ENCODE peak calls at places on chromosomes 1 and 21, in eight cellular contexts. T is iris pigment epithelial cell, G is EH, O is endothelial cell, E is activated T-cell treated with anti-CD3 and anti-CD28 coated beads for 1 hour, P is caudate nucleus, L is SJCRH30, B is activated T-helper 1 cell treated with Interleukin-2 at 50 U/mL for 16 hours. A is an unnamed sample.
A peak's percentile ranks its signal among the peaks of the same experiment; 100 is the strongest.

GRCh38 chr1:61743716-61744620 is 1.7 kb downstream of the PATJ start:
- DNase-seq in T (no peak), G (peak; percentile 63), O (no peak), E (no peak), P (no peak), L (no peak), B (no peak), A (no peak)

GRCh38 chr21:45632165-45632896 is 11.2 kb upstream of the PCBP3 start:
- DNase-seq in T (no peak), G (no peak), O (no peak), E (no peak), P (no peak), L (no peak), B (no peak), A (no peak)

GRCh38 chr1:112674986-112675727 is 698 bp downstream of the MOV10 start:
- DNase-seq in T (peak; percentile 16), G (peak; percentile 47), O (peak; percentile 69), E (peak; percentile 14), P (peak; percentile 70), L (peak; percentile 74), B (peak; percentile 23), A (no peak)

GRCh38 chr1:112501810-112502641 is 6.7 kb upstream of the WNT2B start:
- DNase-seq in T (peak; percentile 81), G (peak; percentile 74), O (peak; percentile 53), E (peak; percentile 52), P (peak; percentile 75), L (peak; percentile 76), B (peak; percentile 24), A (peak; percentile 30)

GRCh38 chr1:67898033-67898726 is 64.9 kb upstream of the GNG12 start:
- DNase-seq in T (peak; percentile 52), G (peak; percentile 23), O (no peak), E (no peak), P (no peak), L (no peak), B (no peak), A (no peak)

GRCh38 chr1:236522937-236523703 is 662 bp upstream of the LGALS8 start:
- DNase-seq in T (no peak), G (no peak), O (no peak), E (no peak), P (peak; percentile 44), L (no peak), B (no peak), A (no peak)

GRCh38 chr1:37485902-37486679 is 11.7 kb downstream of the ZC3H12A start:
- DNase-seq in T (no peak), G (peak; percentile 43), O (no peak), E (no peak), P (no peak), L (peak; percentile 79), B (no peak), A (no peak)

GRCh38 chr1:185483647-185484450 is 166.8 kb upstream of the IVNS1ABP start:
- DNase-seq in T (peak; percentile 88), G (peak; percentile 98), O (no peak), E (no peak), P (no peak), L (peak; percentile 28), B (no peak), A (no peak)

GRCh38 chr1:37602750-37603694 is 7.3 kb upstream of the GNL2 start:
- DNase-seq in T (peak; percentile 29), G (peak; percentile 43), O (peak; percentile 35), E (peak; percentile 12), P (no peak), L (peak; percentile 75), B (peak; percentile 3), A (no peak)

GRCh38 chr1:199550384-199551067 is 477.0 kb upstream of the NR5A2 start:
- DNase-seq in T (peak; percentile 37), G (peak; percentile 18), O (no peak), E (no peak), P (no peak), L (no peak), B (no peak), A (no peak)

GRCh38 chr1:111596499-111596898 is 23.1 kb upstream of the RAP1A start:
- DNase-seq in T (no peak), G (no peak), O (no peak), E (peak; percentile 40), P (no peak), L (no peak), B (peak; percentile 38), A (peak; percentile 51)

GRCh38 chr1:239125027-239125426 is 261.3 kb upstream of the CHRM3 start:
- DNase-seq in T (peak; percentile 1), G (no peak), O (no peak), E (no peak), P (no peak), L (no peak), B (no peak), A (no peak)

GRCh38 chr1:154400381-154400801 is 4.8 kb upstream of the IL6R start:
- DNase-seq in T (no peak), G (no peak), O (no peak), E (no peak), P (no peak), L (no peak), B (no peak), A (no peak)

GRCh38 chr1:93442276-93442675 is 5.6 kb upstream of the FNBP1L start:
- DNase-seq in T (peak; percentile 26), G (peak; percentile 64), O (no peak), E (no peak), P (no peak), L (no peak), B (no peak), A (no peak)

GRCh38 chr1:47827032-47827585 is 170.1 kb downstream of the TRABD2B start:
- DNase-seq in T (no peak), G (no peak), O (no peak), E (no peak), P (no peak), L (peak; percentile 92), B (no peak), A (no peak)

GRCh38 chr1:234270103-234270502 is 103.2 kb upstream of the COA6 start:
- DNase-seq in T (no peak), G (no peak), O (no peak), E (no peak), P (no peak), L (no peak), B (no peak), A (no peak)

GRCh38 chr1:235280467-235280866 is 47.5 kb downstream of the ARID4B start:
- DNase-seq in T (no peak), G (no peak), O (no peak), E (no peak), P (no peak), L (no peak), B (no peak), A (no peak)

GRCh38 chr1:30034627-30035521 is 688.5 kb downstream of the MATN1 start:
- DNase-seq in T (no peak), G (peak; percentile 45), O (no peak), E (no peak), P (peak; percentile 61), L (peak; percentile 35), B (no peak), A (no peak)

A was measured in effector memory CD4-positive, alpha-beta T cell.